ENCODE peak calls at places on chromosomes 12 and 14, in six cellular contexts. One of them, this sample, is unnamed.

GRCh38 chr14:57692671-57693070 is 173.2 kb downstream of the SLC35F4 start:
- DNase-seq in H7: no peak
- DNase-seq in activated T-cell treated with anti-CD3 and anti-CD28 coated beads, Interleukin-2, amount 50 U/mL, for 24 hours: no peak
- DNase-seq in AG04450: peak
- DNase-seq in B cell: no peak
- DNase-seq in NCI-H1417: no peak
- DNase-seq in this sample: peak

GRCh38 chr14:67359319-67359774 is 257 bp downstream of the ATP6V1D start:
- DNase-seq in H7: no peak
- DNase-seq in activated T-cell treated with anti-CD3 and anti-CD28 coated beads, Interleukin-2, amount 50 U/mL, for 24 hours: no peak
- DNase-seq in B cell: no peak
- DNase-seq in AG04450: peak
- DNase-seq in NCI-H1417: no peak
- DNase-seq in this sample: peak

GRCh38 chr14:28308727-28309126 is 457.9 kb upstream of the FOXG1 start:
- DNase-seq in B cell: no peak
- DNase-seq in H7: no peak
- DNase-seq in NCI-H1417: no peak
- DNase-seq in AG04450: no peak
- DNase-seq in activated T-cell treated with anti-CD3 and anti-CD28 coated beads, Interleukin-2, amount 50 U/mL, for 24 hours: no peak
- DNase-seq in this sample: no peak

GRCh38 chr14:101828038-101828437 is 66.5 kb downstream of the PPP2R5C start:
- DNase-seq in B cell: no peak
- DNase-seq in H7: no peak
- DNase-seq in AG04450: no peak
- DNase-seq in activated T-cell treated with anti-CD3 and anti-CD28 coated beads, Interleukin-2, amount 50 U/mL, for 24 hours: no peak
- DNase-seq in NCI-H1417: no peak
- DNase-seq in this sample: no peak

GRCh38 chr12:47905313-47905730 is 528 bp upstream of the VDR start:
- DNase-seq in activated T-cell treated with anti-CD3 and anti-CD28 coated beads, Interleukin-2, amount 50 U/mL, for 24 hours: no peak
- DNase-seq in H7: peak
- DNase-seq in AG04450: no peak
- DNase-seq in NCI-H1417: peak
- DNase-seq in B cell: no peak
- DNase-seq in this sample: no peak

GRCh38 chr14:101475468-101476257 is 85.6 kb upstream of the DIO3 start:
- DNase-seq in H7: no peak
- DNase-seq in NCI-H1417: no peak
- DNase-seq in AG04450: peak
- DNase-seq in activated T-cell treated with anti-CD3 and anti-CD28 coated beads, Interleukin-2, amount 50 U/mL, for 24 hours: no peak
- DNase-seq in B cell: no peak
- DNase-seq in this sample: no peak

GRCh38 chr12:89494411-89495231 is 30.0 kb downstream of the GALNT4 start:
- DNase-seq in NCI-H1417: no peak
- DNase-seq in AG04450: no peak
- DNase-seq in H7: no peak
- DNase-seq in activated T-cell treated with anti-CD3 and anti-CD28 coated beads, Interleukin-2, amount 50 U/mL, for 24 hours: peak
- DNase-seq in B cell: no peak
- DNase-seq in this sample: no peak

GRCh38 chr12:85951823-85952222 is 77.7 kb downstream of the NTS start:
- DNase-seq in H7: no peak
- DNase-seq in NCI-H1417: peak
- DNase-seq in activated T-cell treated with anti-CD3 and anti-CD28 coated beads, Interleukin-2, amount 50 U/mL, for 24 hours: no peak
- DNase-seq in B cell: no peak
- DNase-seq in AG04450: no peak
- DNase-seq in this sample: no peak